ENCODE peak calls at places on chromosomes 13 and 19, in ten cellular contexts. Q is frontal cortex, O is kidney tubule cell, U is stomach, C is M059J, B is keratinocyte, D is ELF-1, M is non-pigmented ciliary epithelial cell, L is left colon, V is NCI-H2107. K is an unnamed sample.

GRCh38 chr19:50410109-50410508 is 8.6 kb upstream of the SPIB start:
- DNase-seq in Q (no peak), O (no peak), U (no peak), C (no peak), B (no peak), D (no peak), M (no peak), L (no peak), V (no peak), K (no peak)

GRCh38 chr13:65985632-65986031 is 1244.5 kb downstream of the PCDH9 start:
- DNase-seq in Q (no peak), O (no peak), U (no peak), C (no peak), B (no peak), D (peak; percentile 74), M (no peak), L (no peak), V (no peak), K (no peak)

GRCh38 chr19:10163557-10163956 is 31.2 kb downstream of the DNMT1 start:
- DNase-seq in Q (no peak), O (no peak), U (no peak), C (no peak), B (no peak), D (no peak), M (no peak), L (no peak), V (no peak), K (no peak)

GRCh38 chr13:97307882-97308624 is 85.9 kb downstream of the MBNL2 start:
- DNase-seq in Q (no peak), O (peak; percentile 64), U (no peak), C (peak; percentile 88), B (no peak), D (peak; percentile 13), M (no peak), L (no peak), V (no peak), K (no peak)

GRCh38 chr13:66556306-66556705 is 673.8 kb downstream of the PCDH9 start:
- DNase-seq in Q (no peak), O (no peak), U (no peak), C (no peak), B (no peak), D (no peak), M (no peak), L (no peak), V (no peak), K (no peak)

GRCh38 chr13:27131202-27131623 is 40.4 kb downstream of the USP12 start:
- DNase-seq in Q (no peak), O (peak; percentile 93), U (no peak), C (peak; percentile 74), B (peak; percentile 81), D (no peak), M (no peak), L (no peak), V (no peak), K (no peak)

GRCh38 chr19:29375429-29376093 is 150.2 kb upstream of the VSTM2B start:
- DNase-seq in Q (no peak), O (no peak), U (peak; percentile 9), C (no peak), B (no peak), D (no peak), M (no peak), L (no peak), V (no peak), K (no peak)

GRCh38 chr19:45069056-45069455 is 7.2 kb downstream of the ZNF296 start:
- DNase-seq in Q (peak; percentile 24), O (no peak), U (peak; percentile 82), C (peak; percentile 31), B (no peak), D (peak; percentile 78), M (no peak), L (no peak), V (no peak), K (no peak)

GRCh38 chr19:47514151-47514868 is 553 bp downstream of the NAPA start:
- DNase-seq in Q (no peak), O (no peak), U (peak; percentile 28), C (no peak), B (no peak), D (no peak), M (no peak), L (no peak), V (no peak), K (no peak)

GRCh38 chr19:48854103-48854502 is 14.3 kb downstream of the PLEKHA4 start:
- DNase-seq in Q (no peak), O (no peak), U (no peak), C (no peak), B (no peak), D (no peak), M (no peak), L (no peak), V (no peak), K (no peak)

GRCh38 chr13:98410591-98410990 is 166.3 kb downstream of the STK24 start:
- DNase-seq in Q (no peak), O (no peak), U (no peak), C (no peak), B (no peak), D (no peak), M (peak; percentile 22), L (no peak), V (no peak), K (no peak)

GRCh38 chr19:9171393-9171991 is 7.3 kb upstream of the OR7D2 start:
- DNase-seq in Q (no peak), O (no peak), U (no peak), C (no peak), B (no peak), D (no peak), M (no peak), L (no peak), V (no peak), K (no peak)

GRCh38 chr13:24745861-24746617 is 17.9 kb upstream of the RNF17 start:
- DNase-seq in Q (no peak), O (no peak), U (no peak), C (no peak), B (no peak), D (no peak), M (no peak), L (no peak), V (no peak), K (no peak)

GRCh38 chr19:55390461-55390880 is 4.7 kb downstream of the RPL28 start:
- DNase-seq in Q (no peak), O (no peak), U (no peak), C (no peak), B (no peak), D (peak; percentile 79), M (no peak), L (no peak), V (no peak), K (no peak)

GRCh38 chr19:7689165-7689564 is 8.5 kb downstream of the TRAPPC5 start:
- DNase-seq in Q (no peak), O (no peak), U (no peak), C (no peak), B (no peak), D (no peak), M (no peak), L (no peak), V (no peak), K (no peak)

GRCh38 chr13:41941174-41941573 is 19.7 kb downstream of the VWA8 start:
- DNase-seq in Q (no peak), O (peak; percentile 48), U (no peak), C (no peak), B (no peak), D (no peak), M (no peak), L (no peak), V (no peak), K (no peak)

GRCh38 chr13:50276550-50276949 is 261.3 kb downstream of the KCNRG start:
- DNase-seq in Q (no peak), O (no peak), U (no peak), C (no peak), B (no peak), D (no peak), M (no peak), L (no peak), V (no peak), K (no peak)

GRCh38 chr19:5645409-5645808 is 22.5 kb downstream of the SAFB start:
- DNase-seq in Q (no peak), O (no peak), U (no peak), C (no peak), B (no peak), D (no peak), M (no peak), L (no peak), V (peak; percentile 36), K (no peak)

GRCh38 chr13:113092776-113093579 is 12.6 kb upstream of the F7 start:
- DNase-seq in Q (no peak), O (no peak), U (no peak), C (no peak), B (no peak), D (no peak), M (no peak), L (no peak), V (no peak), K (no peak)

GRCh38 chr13:106503730-106504129 is 31.7 kb downstream of the EFNB2 start:
- DNase-seq in Q (no peak), O (no peak), U (no peak), C (no peak), B (no peak), D (no peak), M (no peak), L (no peak), V (no peak), K (no peak)

GRCh38 chr19:14432817-14433453 is at the start of gene PKN1:
- DNase-seq in Q (peak; percentile 90), O (peak; percentile 46), U (peak; percentile 57), C (peak; percentile 30), B (no peak), D (no peak), M (no peak), L (no peak), V (no peak), K (no peak)

GRCh38 chr13:46846736-46847135 is 49.8 kb upstream of the ESD start:
- DNase-seq in Q (no peak), O (no peak), U (no peak), C (no peak), B (no peak), D (no peak), M (no peak), L (no peak), V (no peak), K (no peak)

GRCh38 chr19:5434970-5435641 is 20.1 kb upstream of the ZNRF4 start:
- DNase-seq in Q (no peak), O (peak; percentile 57), U (no peak), C (peak; percentile 94), B (no peak), D (no peak), M (peak; percentile 89), L (no peak), V (no peak), K (no peak)

GRCh38 chr13:24624363-24624762 is 55.8 kb upstream of the ATP12A start:
- DNase-seq in Q (no peak), O (no peak), U (no peak), C (no peak), B (no peak), D (no peak), M (no peak), L (no peak), V (no peak), K (no peak)

GRCh38 chr13:44280461-44280860 is 93.2 kb upstream of the SERP2 start:
- DNase-seq in Q (no peak), O (peak; percentile 92), U (no peak), C (no peak), B (peak; percentile 63), D (no peak), M (peak; percentile 36), L (no peak), V (no peak), K (no peak)

GRCh38 chr19:2554856-2555255 is 78.9 kb downstream of the GADD45B start:
- DNase-seq in Q (no peak), O (peak; percentile 39), U (no peak), C (peak; percentile 85), B (no peak), D (no peak), M (no peak), L (peak; percentile 24), V (no peak), K (no peak)

GRCh38 chr13:67107973-67108372 is 122.2 kb downstream of the PCDH9 start:
- DNase-seq in Q (no peak), O (peak; percentile 49), U (no peak), C (no peak), B (no peak), D (no peak), M (no peak), L (no peak), V (no peak), K (no peak)

GRCh38 chr19:46896076-46896794 is 35.4 kb downstream of the ARHGAP35 start:
- DNase-seq in Q (no peak), O (no peak), U (no peak), C (no peak), B (no peak), D (no peak), M (no peak), L (no peak), V (no peak), K (no peak)

K was measured in AG09319.